ENCODE peak calls at places on chromosome 7, in nine cellular contexts. One of them, this sample, is unnamed.

GRCh38 chr7:83492802-83493201 is 156.1 kb downstream of the SEMA3E start:
- DNase-seq in CD8-positive, alpha-beta T cell: no peak
- DNase-seq in B cell: no peak
- DNase-seq in activated CD8-positive, alpha-beta T cell treated with anti-CD3 and anti-CD28 coated beads for 36 hours: no peak
- DNase-seq in NCI-H748 treated with DMSO at 0.1 percent for 48 hours: no peak
- DNase-seq in EL: no peak
- DNase-seq in NCI-H446 treated with DMSO at 0.1 percent for 48 hours: no peak
- DNase-seq in NAMALWA: no peak
- DNase-seq in globus pallidus: no peak
- DNase-seq in this sample: no peak

GRCh38 chr7:39659356-39660013 is 36.1 kb downstream of the RALA start:
- DNase-seq in CD8-positive, alpha-beta T cell: no peak
- DNase-seq in B cell: no peak
- DNase-seq in activated CD8-positive, alpha-beta T cell treated with anti-CD3 and anti-CD28 coated beads for 36 hours: no peak
- DNase-seq in NCI-H748 treated with DMSO at 0.1 percent for 48 hours: no peak
- DNase-seq in EL: peak; percentile 43
- DNase-seq in NCI-H446 treated with DMSO at 0.1 percent for 48 hours: peak; percentile 46
- DNase-seq in NAMALWA: no peak
- DNase-seq in globus pallidus: no peak
- DNase-seq in this sample: no peak

GRCh38 chr7:141562972-141563371 is 11.8 kb downstream of the AGK start:
- DNase-seq in CD8-positive, alpha-beta T cell: no peak
- DNase-seq in B cell: no peak
- DNase-seq in activated CD8-positive, alpha-beta T cell treated with anti-CD3 and anti-CD28 coated beads for 36 hours: no peak
- DNase-seq in NCI-H748 treated with DMSO at 0.1 percent for 48 hours: no peak
- DNase-seq in EL: no peak
- DNase-seq in NCI-H446 treated with DMSO at 0.1 percent for 48 hours: no peak
- DNase-seq in NAMALWA: no peak
- DNase-seq in globus pallidus: no peak
- DNase-seq in this sample: no peak

GRCh38 chr7:11212080-11212711 is 238.5 kb downstream of the PHF14 start:
- DNase-seq in CD8-positive, alpha-beta T cell: peak; percentile 15
- DNase-seq in B cell: peak; percentile 68
- DNase-seq in activated CD8-positive, alpha-beta T cell treated with anti-CD3 and anti-CD28 coated beads for 36 hours: peak; percentile 61
- DNase-seq in NCI-H748 treated with DMSO at 0.1 percent for 48 hours: peak; percentile 80
- DNase-seq in EL: peak; percentile 64
- DNase-seq in NCI-H446 treated with DMSO at 0.1 percent for 48 hours: peak; percentile 49
- DNase-seq in NAMALWA: peak; percentile 94
- DNase-seq in globus pallidus: peak; percentile 79
- DNase-seq in this sample: peak; percentile 49

GRCh38 chr7:102840404-102840803 is 72.4 kb upstream of the LRRC17 start:
- DNase-seq in CD8-positive, alpha-beta T cell: no peak
- DNase-seq in B cell: no peak
- DNase-seq in activated CD8-positive, alpha-beta T cell treated with anti-CD3 and anti-CD28 coated beads for 36 hours: no peak
- DNase-seq in NCI-H748 treated with DMSO at 0.1 percent for 48 hours: no peak
- DNase-seq in EL: no peak
- DNase-seq in NCI-H446 treated with DMSO at 0.1 percent for 48 hours: no peak
- DNase-seq in NAMALWA: no peak
- DNase-seq in globus pallidus: no peak
- DNase-seq in this sample: no peak

GRCh38 chr7:6090738-6091505 is 59.7 kb downstream of the ANKRD61 start:
- DNase-seq in CD8-positive, alpha-beta T cell: no peak
- DNase-seq in B cell: no peak
- DNase-seq in activated CD8-positive, alpha-beta T cell treated with anti-CD3 and anti-CD28 coated beads for 36 hours: no peak
- DNase-seq in NCI-H748 treated with DMSO at 0.1 percent for 48 hours: no peak
- DNase-seq in EL: no peak
- DNase-seq in NCI-H446 treated with DMSO at 0.1 percent for 48 hours: no peak
- DNase-seq in NAMALWA: no peak
- DNase-seq in globus pallidus: no peak
- DNase-seq in this sample: no peak

GRCh38 chr7:77276120-77276519 is 76.5 kb upstream of the FGL2 start:
- DNase-seq in CD8-positive, alpha-beta T cell: no peak
- DNase-seq in B cell: no peak
- DNase-seq in activated CD8-positive, alpha-beta T cell treated with anti-CD3 and anti-CD28 coated beads for 36 hours: no peak
- DNase-seq in NCI-H748 treated with DMSO at 0.1 percent for 48 hours: no peak
- DNase-seq in EL: no peak
- DNase-seq in NCI-H446 treated with DMSO at 0.1 percent for 48 hours: no peak
- DNase-seq in NAMALWA: no peak
- DNase-seq in globus pallidus: no peak
- DNase-seq in this sample: no peak

GRCh38 chr7:157577796-157578339 is 241.1 kb downstream of the DNAJB6 start:
- DNase-seq in CD8-positive, alpha-beta T cell: no peak
- DNase-seq in B cell: no peak
- DNase-seq in activated CD8-positive, alpha-beta T cell treated with anti-CD3 and anti-CD28 coated beads for 36 hours: no peak
- DNase-seq in NCI-H748 treated with DMSO at 0.1 percent for 48 hours: no peak
- DNase-seq in EL: no peak
- DNase-seq in NCI-H446 treated with DMSO at 0.1 percent for 48 hours: no peak
- DNase-seq in NAMALWA: no peak
- DNase-seq in globus pallidus: no peak
- DNase-seq in this sample: no peak

GRCh38 chr7:106802589-106802988 is 62.5 kb upstream of the PIK3CG start:
- DNase-seq in CD8-positive, alpha-beta T cell: no peak
- DNase-seq in B cell: no peak
- DNase-seq in activated CD8-positive, alpha-beta T cell treated with anti-CD3 and anti-CD28 coated beads for 36 hours: no peak
- DNase-seq in NCI-H748 treated with DMSO at 0.1 percent for 48 hours: no peak
- DNase-seq in EL: no peak
- DNase-seq in NCI-H446 treated with DMSO at 0.1 percent for 48 hours: no peak
- DNase-seq in NAMALWA: no peak
- DNase-seq in globus pallidus: no peak
- DNase-seq in this sample: no peak

GRCh38 chr7:148772297-148773089 is 73.8 kb downstream of the CUL1 start:
- DNase-seq in CD8-positive, alpha-beta T cell: no peak
- DNase-seq in B cell: no peak
- DNase-seq in activated CD8-positive, alpha-beta T cell treated with anti-CD3 and anti-CD28 coated beads for 36 hours: peak; percentile 66
- DNase-seq in NCI-H748 treated with DMSO at 0.1 percent for 48 hours: no peak
- DNase-seq in EL: peak; percentile 93
- DNase-seq in NCI-H446 treated with DMSO at 0.1 percent for 48 hours: peak; percentile 20
- DNase-seq in NAMALWA: no peak
- DNase-seq in globus pallidus: no peak
- DNase-seq in this sample: no peak

GRCh38 chr7:25515876-25516275 is 287.6 kb upstream of the NPVF start:
- DNase-seq in CD8-positive, alpha-beta T cell: no peak
- DNase-seq in B cell: no peak
- DNase-seq in activated CD8-positive, alpha-beta T cell treated with anti-CD3 and anti-CD28 coated beads for 36 hours: peak; percentile 12
- DNase-seq in NCI-H748 treated with DMSO at 0.1 percent for 48 hours: no peak
- DNase-seq in EL: no peak
- DNase-seq in NCI-H446 treated with DMSO at 0.1 percent for 48 hours: no peak
- DNase-seq in NAMALWA: no peak
- DNase-seq in globus pallidus: no peak
- DNase-seq in this sample: no peak

GRCh38 chr7:107538001-107538400 is 25.7 kb downstream of the COG5 start:
- DNase-seq in CD8-positive, alpha-beta T cell: no peak
- DNase-seq in B cell: no peak
- DNase-seq in activated CD8-positive, alpha-beta T cell treated with anti-CD3 and anti-CD28 coated beads for 36 hours: no peak
- DNase-seq in NCI-H748 treated with DMSO at 0.1 percent for 48 hours: peak; percentile 95
- DNase-seq in EL: no peak
- DNase-seq in NCI-H446 treated with DMSO at 0.1 percent for 48 hours: no peak
- DNase-seq in NAMALWA: no peak
- DNase-seq in globus pallidus: no peak
- DNase-seq in this sample: no peak

GRCh38 chr7:21507627-21508343 is 35.1 kb upstream of the DNAH11 start:
- DNase-seq in CD8-positive, alpha-beta T cell: no peak
- DNase-seq in B cell: peak; percentile 44
- DNase-seq in activated CD8-positive, alpha-beta T cell treated with anti-CD3 and anti-CD28 coated beads for 36 hours: peak; percentile 51
- DNase-seq in NCI-H748 treated with DMSO at 0.1 percent for 48 hours: peak; percentile 20
- DNase-seq in EL: peak; percentile 49
- DNase-seq in NCI-H446 treated with DMSO at 0.1 percent for 48 hours: no peak
- DNase-seq in NAMALWA: peak; percentile 51
- DNase-seq in globus pallidus: peak; percentile 46
- DNase-seq in this sample: no peak

GRCh38 chr7:130695840-130696239 is 9.5 kb upstream of the TSGA13 start:
- DNase-seq in CD8-positive, alpha-beta T cell: no peak
- DNase-seq in B cell: no peak
- DNase-seq in activated CD8-positive, alpha-beta T cell treated with anti-CD3 and anti-CD28 coated beads for 36 hours: no peak
- DNase-seq in NCI-H748 treated with DMSO at 0.1 percent for 48 hours: peak; percentile 17
- DNase-seq in EL: peak; percentile 44
- DNase-seq in NCI-H446 treated with DMSO at 0.1 percent for 48 hours: peak; percentile 6
- DNase-seq in NAMALWA: peak; percentile 56
- DNase-seq in globus pallidus: peak; percentile 7
- DNase-seq in this sample: peak; percentile 37

GRCh38 chr7:216360-217300 is 24.3 kb downstream of the FAM20C start:
- DNase-seq in CD8-positive, alpha-beta T cell: no peak
- DNase-seq in B cell: no peak
- DNase-seq in activated CD8-positive, alpha-beta T cell treated with anti-CD3 and anti-CD28 coated beads for 36 hours: no peak
- DNase-seq in NCI-H748 treated with DMSO at 0.1 percent for 48 hours: no peak
- DNase-seq in EL: no peak
- DNase-seq in NCI-H446 treated with DMSO at 0.1 percent for 48 hours: no peak
- DNase-seq in NAMALWA: no peak
- DNase-seq in globus pallidus: no peak
- DNase-seq in this sample: no peak

GRCh38 chr7:15600298-15600697 is 38.5 kb upstream of the AGMO start:
- DNase-seq in CD8-positive, alpha-beta T cell: no peak
- DNase-seq in B cell: no peak
- DNase-seq in activated CD8-positive, alpha-beta T cell treated with anti-CD3 and anti-CD28 coated beads for 36 hours: no peak
- DNase-seq in NCI-H748 treated with DMSO at 0.1 percent for 48 hours: no peak
- DNase-seq in EL: no peak
- DNase-seq in NCI-H446 treated with DMSO at 0.1 percent for 48 hours: no peak
- DNase-seq in NAMALWA: no peak
- DNase-seq in globus pallidus: no peak
- DNase-seq in this sample: no peak

GRCh38 chr7:67896721-67897120 is 900.1 kb downstream of the TYW1 start:
- DNase-seq in CD8-positive, alpha-beta T cell: no peak
- DNase-seq in B cell: no peak
- DNase-seq in activated CD8-positive, alpha-beta T cell treated with anti-CD3 and anti-CD28 coated beads for 36 hours: no peak
- DNase-seq in NCI-H748 treated with DMSO at 0.1 percent for 48 hours: no peak
- DNase-seq in EL: no peak
- DNase-seq in NCI-H446 treated with DMSO at 0.1 percent for 48 hours: no peak
- DNase-seq in NAMALWA: no peak
- DNase-seq in globus pallidus: no peak
- DNase-seq in this sample: no peak

GRCh38 chr7:37558320-37558719 is 109.7 kb upstream of the ELMO1 start:
- DNase-seq in CD8-positive, alpha-beta T cell: no peak
- DNase-seq in B cell: no peak
- DNase-seq in activated CD8-positive, alpha-beta T cell treated with anti-CD3 and anti-CD28 coated beads for 36 hours: no peak
- DNase-seq in NCI-H748 treated with DMSO at 0.1 percent for 48 hours: no peak
- DNase-seq in EL: no peak
- DNase-seq in NCI-H446 treated with DMSO at 0.1 percent for 48 hours: no peak
- DNase-seq in NAMALWA: no peak
- DNase-seq in globus pallidus: no peak
- DNase-seq in this sample: no peak

GRCh38 chr7:131509781-131510180 is 46.6 kb downstream of the PODXL start:
- DNase-seq in CD8-positive, alpha-beta T cell: no peak
- DNase-seq in B cell: no peak
- DNase-seq in activated CD8-positive, alpha-beta T cell treated with anti-CD3 and anti-CD28 coated beads for 36 hours: no peak
- DNase-seq in NCI-H748 treated with DMSO at 0.1 percent for 48 hours: no peak
- DNase-seq in EL: no peak
- DNase-seq in NCI-H446 treated with DMSO at 0.1 percent for 48 hours: no peak
- DNase-seq in NAMALWA: no peak
- DNase-seq in globus pallidus: no peak
- DNase-seq in this sample: no peak

GRCh38 chr7:46581276-46581675 is 660.2 kb upstream of the IGFBP3 start:
- DNase-seq in CD8-positive, alpha-beta T cell: no peak
- DNase-seq in B cell: no peak
- DNase-seq in activated CD8-positive, alpha-beta T cell treated with anti-CD3 and anti-CD28 coated beads for 36 hours: no peak
- DNase-seq in NCI-H748 treated with DMSO at 0.1 percent for 48 hours: no peak
- DNase-seq in EL: no peak
- DNase-seq in NCI-H446 treated with DMSO at 0.1 percent for 48 hours: no peak
- DNase-seq in NAMALWA: no peak
- DNase-seq in globus pallidus: no peak
- DNase-seq in this sample: no peak

GRCh38 chr7:17374157-17374556 is 75.7 kb downstream of the AHR start:
- DNase-seq in CD8-positive, alpha-beta T cell: no peak
- DNase-seq in B cell: no peak
- DNase-seq in activated CD8-positive, alpha-beta T cell treated with anti-CD3 and anti-CD28 coated beads for 36 hours: no peak
- DNase-seq in NCI-H748 treated with DMSO at 0.1 percent for 48 hours: no peak
- DNase-seq in EL: no peak
- DNase-seq in NCI-H446 treated with DMSO at 0.1 percent for 48 hours: no peak
- DNase-seq in NAMALWA: no peak
- DNase-seq in globus pallidus: no peak
- DNase-seq in this sample: no peak

This sample was measured in GM13977.